ENCODE peak calls at places on chromosomes 3 and 15, in five cellular contexts. One of them, this sample, is unnamed.

GRCh38 chr3:14273886-14274517 is 95.4 kb downstream of the LSM3 start:
- DNase-seq in H1: no peak
- DNase-seq in GM12878: no peak
- DNase-seq in HepG2: no peak
- DNase-seq in K562: no peak
- DNase-seq in this sample: no peak

GRCh38 chr15:49088996-49089395 is 42.8 kb upstream of the SECISBP2L start:
- DNase-seq in GM12878: no peak
- DNase-seq in K562: no peak
- DNase-seq in HepG2: no peak
- DNase-seq in H1: no peak
- DNase-seq in this sample: no peak

GRCh38 chr3:191627064-191627463 is 166.1 kb downstream of the PYDC2 start:
- DNase-seq in H1: no peak
- DNase-seq in GM12878: no peak
- DNase-seq in HepG2: no peak
- DNase-seq in K562: no peak
- DNase-seq in this sample: no peak

GRCh38 chr3:54342676-54343075 is 220.3 kb downstream of the CACNA2D3 start:
- DNase-seq in GM12878: no peak
- DNase-seq in K562: no peak
- DNase-seq in H1: no peak
- DNase-seq in HepG2: no peak
- DNase-seq in this sample: no peak

GRCh38 chr3:72255736-72256559 is 471.0 kb upstream of the PROK2 start:
- DNase-seq in GM12878: no peak
- DNase-seq in H1: no peak
- DNase-seq in HepG2: no peak
- DNase-seq in K562: no peak
- DNase-seq in this sample: no peak

GRCh38 chr15:58595516-58596238 is 153.8 kb downstream of the ADAM10 start:
- DNase-seq in H1: no peak
- DNase-seq in K562: no peak
- DNase-seq in HepG2: no peak
- DNase-seq in GM12878: no peak
- DNase-seq in this sample: no peak

GRCh38 chr3:153209596-153209995 is 47.6 kb downstream of the RAP2B start:
- DNase-seq in GM12878: no peak
- DNase-seq in K562: no peak
- DNase-seq in HepG2: no peak
- DNase-seq in H1: peak; percentile 79
- DNase-seq in this sample: peak; percentile 16

GRCh38 chr3:39125837-39126500 is 18.5 kb downstream of the TTC21A start:
- DNase-seq in GM12878: no peak
- DNase-seq in K562: no peak
- DNase-seq in HepG2: peak; percentile 28
- DNase-seq in H1: no peak
- DNase-seq in this sample: no peak

GRCh38 chr15:72285927-72286516 is 13.7 kb upstream of the PARP6 start:
- DNase-seq in HepG2: peak; percentile 28
- DNase-seq in H1: peak; percentile 27
- DNase-seq in GM12878: no peak
- DNase-seq in K562: peak; percentile 68
- DNase-seq in this sample: peak; percentile 72

GRCh38 chr3:184679056-184679502 is 32.8 kb downstream of the MAGEF1 start:
- DNase-seq in HepG2: no peak
- DNase-seq in H1: no peak
- DNase-seq in K562: no peak
- DNase-seq in GM12878: no peak
- DNase-seq in this sample: no peak

GRCh38 chr3:171876651-171877272 is 33.6 kb downstream of the TMEM212 start:
- DNase-seq in K562: no peak
- DNase-seq in HepG2: no peak
- DNase-seq in H1: no peak
- DNase-seq in GM12878: no peak
- DNase-seq in this sample: no peak

GRCh38 chr3:33557829-33558228 is 117.6 kb upstream of the UBP1 start:
- DNase-seq in K562: no peak
- DNase-seq in H1: no peak
- DNase-seq in GM12878: no peak
- DNase-seq in HepG2: no peak
- DNase-seq in this sample: no peak

GRCh38 chr3:33131328-33132018 is 17.7 kb downstream of the CRTAP start:
- DNase-seq in HepG2: peak; percentile 66
- DNase-seq in K562: peak; percentile 71
- DNase-seq in H1: peak; percentile 41
- DNase-seq in GM12878: no peak
- DNase-seq in this sample: peak; percentile 67

GRCh38 chr15:78105541-78106241 is 13.3 kb downstream of the SH2D7 start:
- DNase-seq in HepG2: peak; percentile 35
- DNase-seq in K562: no peak
- DNase-seq in H1: no peak
- DNase-seq in GM12878: no peak
- DNase-seq in this sample: no peak

GRCh38 chr15:34323217-34323616 is 14.4 kb downstream of the SLC12A6 start:
- DNase-seq in H1: no peak
- DNase-seq in GM12878: no peak
- DNase-seq in HepG2: no peak
- DNase-seq in K562: no peak
- DNase-seq in this sample: no peak

GRCh38 chr15:81767076-81767475 is 278.7 kb downstream of the MEX3B start:
- DNase-seq in H1: no peak
- DNase-seq in K562: no peak
- DNase-seq in GM12878: no peak
- DNase-seq in HepG2: no peak
- DNase-seq in this sample: no peak

GRCh38 chr3:158791259-158791920 is 10.5 kb upstream of the MFSD1 start:
- DNase-seq in K562: peak; percentile 45
- DNase-seq in H1: no peak
- DNase-seq in HepG2: peak; percentile 58
- DNase-seq in GM12878: no peak
- DNase-seq in this sample: peak; percentile 76

GRCh38 chr3:194396897-194397756 is 1.9 kb downstream of the GP5 start:
- DNase-seq in H1: no peak
- DNase-seq in HepG2: no peak
- DNase-seq in GM12878: no peak
- DNase-seq in K562: no peak
- DNase-seq in this sample: no peak

GRCh38 chr3:16548721-16549120 is 35.2 kb upstream of the RFTN1 start:
- DNase-seq in H1: no peak
- DNase-seq in K562: no peak
- DNase-seq in GM12878: no peak
- DNase-seq in HepG2: no peak
- DNase-seq in this sample: no peak

GRCh38 chr3:144028798-144029411 is 57.3 kb downstream of the DIPK2A start:
- DNase-seq in K562: no peak
- DNase-seq in GM12878: peak; percentile 72
- DNase-seq in H1: no peak
- DNase-seq in HepG2: no peak
- DNase-seq in this sample: no peak

GRCh38 chr3:190086191-190086590 is 34.5 kb downstream of the P3H2 start:
- DNase-seq in HepG2: no peak
- DNase-seq in H1: peak; percentile 36
- DNase-seq in GM12878: no peak
- DNase-seq in K562: no peak
- DNase-seq in this sample: no peak

GRCh38 chr3:23240386-23240785 is 37.3 kb downstream of the UBE2E2 start:
- DNase-seq in H1: no peak
- DNase-seq in K562: no peak
- DNase-seq in GM12878: no peak
- DNase-seq in HepG2: no peak
- DNase-seq in this sample: no peak

GRCh38 chr3:11600501-11601282 is 43.0 kb downstream of the VGLL4 start:
- DNase-seq in H1: peak; percentile 66
- DNase-seq in GM12878: no peak
- DNase-seq in K562: no peak
- DNase-seq in HepG2: peak; percentile 84
- DNase-seq in this sample: peak; percentile 79

GRCh38 chr3:100602506-100603444 is 6.6 kb upstream of the ADGRG7 start:
- DNase-seq in H1: no peak
- DNase-seq in GM12878: peak; percentile 35
- DNase-seq in K562: no peak
- DNase-seq in HepG2: peak; percentile 73
- DNase-seq in this sample: peak; percentile 60

GRCh38 chr3:96619475-96619874 is 194.9 kb upstream of the EPHA6 start:
- DNase-seq in H1: no peak
- DNase-seq in GM12878: no peak
- DNase-seq in K562: no peak
- DNase-seq in HepG2: no peak
- DNase-seq in this sample: no peak

GRCh38 chr3:171458056-171458856 is 1.9 kb downstream of the TNIK start:
- DNase-seq in K562: no peak
- DNase-seq in HepG2: no peak
- DNase-seq in GM12878: no peak
- DNase-seq in H1: no peak
- DNase-seq in this sample: no peak

GRCh38 chr3:196186661-196187573 is 24.3 kb downstream of the ZDHHC19 start:
- DNase-seq in H1: peak; percentile 56
- DNase-seq in GM12878: peak; percentile 64
- DNase-seq in HepG2: no peak
- DNase-seq in K562: no peak
- DNase-seq in this sample: no peak

GRCh38 chr3:49021813-49022720 is at the start of gene NDUFAF3:
- DNase-seq in GM12878: peak; percentile 74
- DNase-seq in HepG2: peak; percentile 85
- DNase-seq in K562: peak; percentile 74
- DNase-seq in H1: peak; percentile 82
- DNase-seq in this sample: peak; percentile 96

GRCh38 chr3:49021213-49021812 is 608 bp upstream of the NDUFAF3 start:
- DNase-seq in GM12878: peak; percentile 87
- DNase-seq in H1: peak; percentile 94
- DNase-seq in K562: no peak
- DNase-seq in HepG2: peak; percentile 95
- DNase-seq in this sample: peak; percentile 71

GRCh38 chr3:49019941-49020334 is 1.6 kb upstream of the DALRD3 start:
- DNase-seq in K562: no peak
- DNase-seq in H1: no peak
- DNase-seq in GM12878: no peak
- DNase-seq in HepG2: no peak
- DNase-seq in this sample: no peak

GRCh38 chr3:49018707-49019006 is 277 bp upstream of the DALRD3 start:
- DNase-seq in K562: no peak
- DNase-seq in HepG2: no peak
- DNase-seq in GM12878: no peak
- DNase-seq in H1: no peak
- DNase-seq in this sample: no peak

DNA sequence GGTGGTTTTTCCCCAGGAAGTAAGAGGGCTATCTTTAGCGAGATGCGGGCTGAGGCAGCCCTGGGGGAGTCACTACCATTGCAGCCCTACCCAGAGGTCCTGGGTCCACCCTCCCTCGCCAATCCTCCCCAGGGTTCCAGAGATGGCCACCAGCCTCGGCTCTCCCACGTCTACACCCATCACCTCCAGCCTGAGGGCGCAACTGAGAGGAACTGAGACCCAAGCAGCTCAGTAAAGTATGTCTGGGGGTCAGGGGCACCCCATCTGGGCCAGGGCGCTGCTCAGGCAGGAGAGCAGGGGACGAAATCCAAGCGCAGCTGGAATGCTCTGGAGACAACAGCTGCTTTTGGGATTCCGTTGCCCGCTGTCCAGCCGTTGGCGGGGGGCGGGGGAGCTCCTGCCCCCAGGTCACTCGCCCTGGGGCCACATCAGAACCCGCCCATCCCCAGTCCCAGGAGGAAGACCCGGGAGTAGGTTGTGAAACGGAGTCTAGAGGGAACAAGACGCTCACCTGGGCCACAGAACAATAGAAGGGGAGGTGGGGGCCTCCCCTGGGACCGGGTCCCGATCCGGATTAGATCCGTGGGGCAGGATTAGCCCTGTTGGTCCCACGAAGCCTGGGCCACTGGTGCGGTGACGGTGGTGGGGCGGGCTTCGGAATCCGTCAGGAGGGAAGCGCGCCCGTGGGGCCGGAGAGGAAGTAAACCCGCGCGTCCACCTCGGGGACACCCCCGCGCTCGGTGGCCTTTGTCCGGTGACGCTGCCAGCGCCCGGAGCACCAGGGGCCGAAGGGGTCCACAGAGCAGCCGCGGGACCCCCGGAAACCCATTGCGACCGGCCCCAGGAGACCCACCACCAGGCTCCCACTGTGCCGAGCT is 1.3 kb upstream of the NDUFAF3 start:
- DNase-seq in GM12878: no peak
- DNase-seq in H1: no peak
- DNase-seq in K562: peak; percentile 43
- DNase-seq in HepG2: no peak
- DNase-seq in this sample: no peak
- TF ChIP-seq HDAC2 in GM12878: no peak
- TF ChIP-seq HDAC2 in H1: peak; percentile 16
- TF ChIP-seq HDAC2 in K562: no peak
- TF ChIP-seq HDAC2 in HepG2: no peak
- TF ChIP-seq HDAC2 in this sample: no peak

GRCh38 chr3:185820973-185821758 is 3.7 kb downstream of the IGF2BP2 start:
- DNase-seq in H1: no peak
- DNase-seq in K562: no peak
- DNase-seq in GM12878: no peak
- DNase-seq in HepG2: peak; percentile 53
- DNase-seq in this sample: peak; percentile 47
- TF ChIP-seq HDAC2 in H1: no peak
- TF ChIP-seq HDAC2 in K562: no peak
- TF ChIP-seq HDAC2 in GM12878: no peak
- TF ChIP-seq HDAC2 in HepG2: no peak
- TF ChIP-seq HDAC2 in this sample: no peak

DNA sequence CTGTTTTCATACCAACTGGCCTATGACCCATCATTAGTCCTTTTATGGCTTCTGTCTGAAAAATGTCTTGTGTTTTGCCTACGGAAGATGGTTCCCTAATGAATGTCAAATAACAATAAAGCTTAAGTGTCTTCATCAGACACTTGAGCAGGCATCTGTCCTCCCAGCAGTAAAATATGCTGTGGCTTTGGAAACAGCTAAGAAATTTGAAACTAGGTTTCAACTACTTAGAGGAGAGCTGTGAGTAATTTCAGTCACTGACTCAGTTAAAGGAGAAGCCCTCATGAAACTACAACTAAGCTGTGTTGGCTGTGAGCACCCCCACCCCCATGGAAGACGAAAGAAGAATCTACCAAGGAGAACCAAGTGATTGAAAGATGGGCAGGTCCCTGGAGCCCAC is 409.3 kb upstream of the PPP2R3A start:
- DNase-seq in K562: no peak
- DNase-seq in H1: no peak
- DNase-seq in HepG2: no peak
- DNase-seq in GM12878: no peak
- DNase-seq in this sample: no peak
- TF ChIP-seq HDAC2 in K562: no peak
- TF ChIP-seq HDAC2 in H1: no peak
- TF ChIP-seq HDAC2 in HepG2: no peak
- TF ChIP-seq HDAC2 in GM12878: no peak
- TF ChIP-seq HDAC2 in this sample: no peak

DNA sequence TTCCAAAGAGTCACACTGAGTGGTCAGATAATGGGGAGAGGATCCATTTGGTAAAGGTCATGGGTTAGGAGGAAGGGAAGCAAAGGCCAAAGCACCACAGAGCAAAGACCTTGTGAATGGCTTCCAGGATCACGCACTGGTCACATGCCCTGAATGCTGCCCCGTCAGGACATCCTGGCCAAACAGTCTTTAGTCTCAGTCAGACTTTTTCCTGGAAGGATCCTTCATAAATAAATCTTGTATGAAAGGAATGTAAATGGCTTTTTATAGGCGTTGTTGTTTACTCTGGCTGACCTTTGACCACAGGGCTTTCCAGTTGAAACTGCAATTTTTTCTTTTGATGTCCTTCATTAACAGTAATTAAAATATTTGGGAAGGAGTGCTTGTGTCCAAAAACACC is 48.3 kb downstream of the CHAC1 start:
- DNase-seq in H1: no peak
- DNase-seq in GM12878: no peak
- DNase-seq in K562: no peak
- DNase-seq in HepG2: no peak
- DNase-seq in this sample: no peak
- TF ChIP-seq HDAC2 in H1: no peak
- TF ChIP-seq HDAC2 in GM12878: no peak
- TF ChIP-seq HDAC2 in K562: no peak
- TF ChIP-seq HDAC2 in HepG2: no peak
- TF ChIP-seq HDAC2 in this sample: no peak

This sample was measured in A549.